ENCODE peak calls at places on chromosomes 1 and 21, in eight cellular contexts. H, C, J, L, U, G, P and X are unnamed samples. For H3K4me1, the result is how much of the 10 kb centered on the place peaks cover.

GRCh38 chr1:209386156-209386555 is 197.4 kb upstream of the CAMK1G start:
- DNase-seq in H (no peak), C (no peak), J (no peak), L (no peak), U (no peak), G (no peak), P (no peak), X (no peak)

GRCh38 chr1:61120998-61121397 is 38.6 kb downstream of the NFIA start:
- DNase-seq in H (no peak), C (no peak), J (no peak), L (no peak), U (no peak), G (no peak), P (no peak), X (no peak)

GRCh38 chr1:33640114-33640660 is 167.7 kb downstream of the ZSCAN20 start:
- DNase-seq in H (no peak), C (no peak), J (no peak), L (no peak), U (no peak), G (no peak), P (no peak), X (no peak)

GRCh38 chr1:26279598-26280332 is at the start of gene SH3BGRL3:
- DNase-seq in H (peak), C (peak), J (peak), L (peak), U (peak), G (peak), P (peak), X (peak)

GRCh38 chr21:35477622-35478021 is 428.5 kb upstream of the RUNX1 start:
- DNase-seq in H (no peak), C (no peak), J (no peak), L (no peak), U (no peak), G (no peak), P (no peak), X (no peak)

GRCh38 chr1:25066253-25066652 is 136.2 kb upstream of the RUNX3 start:
- DNase-seq in H (no peak), C (no peak), J (no peak), L (no peak), U (no peak), G (peak), P (no peak), X (no peak)

GRCh38 chr21:39014751-39015150 is 168.5 kb downstream of the PSMG1 start:
- DNase-seq in H (no peak), C (no peak), J (no peak), L (no peak), U (no peak), G (no peak), P (no peak), X (no peak)

GRCh38 chr1:183783342-183783741 is 21.6 kb upstream of the RGL1 start:
- DNase-seq in H (no peak), C (no peak), J (no peak), L (no peak), U (no peak), G (no peak), P (no peak), X (no peak)

GRCh38 chr1:94694234-94694915 is 125.8 kb upstream of the SLC44A3 start:
- DNase-seq in H (no peak), C (no peak), J (no peak), L (no peak), U (no peak), G (no peak), P (no peak), X (no peak)

GRCh38 chr21:42403611-42404231 is at the start of gene UBASH3A:
- DNase-seq in H (no peak), C (no peak), J (no peak), L (peak), U (no peak), G (no peak), P (no peak), X (no peak)

GRCh38 chr1:201184734-201185453 is 5.7 kb upstream of the IGFN1 start:
- DNase-seq in H (no peak), C (peak), J (peak), L (no peak), U (no peak), G (no peak), P (peak), X (peak)

GRCh38 chr1:246784621-246785535 is 60.7 kb downstream of the SCCPDH start:
- DNase-seq in H (no peak), C (no peak), J (no peak), L (no peak), U (no peak), G (no peak), P (no peak), X (no peak)

GRCh38 chr1:36199934-36200741 is 24.1 kb upstream of the THRAP3 start:
- DNase-seq in H (peak), C (no peak), J (no peak), L (no peak), U (no peak), G (no peak), P (peak), X (no peak)

GRCh38 chr1:14466006-14466405 is 132.5 kb upstream of the KAZN start:
- DNase-seq in H (no peak), C (no peak), J (no peak), L (no peak), U (no peak), G (no peak), P (no peak), X (no peak)

GRCh38 chr21:35095859-35096291 is 46.8 kb upstream of the RUNX1 start:
- DNase-seq in H (no peak), C (no peak), J (no peak), L (no peak), U (no peak), G (no peak), P (no peak), X (no peak)

GRCh38 chr1:180926164-180926981 is 13.7 kb downstream of the KIAA1614 start:
- DNase-seq in H (peak), C (peak), J (peak), L (no peak), U (peak), G (no peak), P (no peak), X (no peak)

GRCh38 chr21:46000731-46001641 is 19.4 kb downstream of the COL6A1 start:
- DNase-seq in H (peak), C (peak), J (no peak), L (peak), U (peak), G (peak), P (peak), X (peak)

GRCh38 chr1:209885403-209886218 is 52.4 kb upstream of the SYT14 start:
- DNase-seq in H (no peak), C (no peak), J (no peak), L (no peak), U (no peak), G (no peak), P (no peak), X (no peak)

GRCh38 chr1:186442651-186443114 is 18.2 kb downstream of the PDC start:
- DNase-seq in H (no peak), C (no peak), J (no peak), L (no peak), U (no peak), G (no peak), P (no peak), X (no peak)

GRCh38 chr1:177082855-177083741 is 81.4 kb downstream of the ASTN1 start:
- DNase-seq in H (no peak), C (no peak), J (no peak), L (no peak), U (no peak), G (no peak), P (no peak), X (no peak)

GRCh38 chr1:199054706-199055105 is 415.9 kb downstream of the PTPRC start:
- DNase-seq in H (no peak), C (no peak), J (no peak), L (no peak), U (no peak), G (no peak), P (no peak), X (no peak)

GRCh38 chr1:159891275-159892157 is 8.4 kb downstream of the CFAP45 start:
- DNase-seq in H (peak), C (peak), J (peak), L (peak), U (peak), G (peak), P (peak), X (peak)

GRCh38 chr1:156749429-156750118 is 1.9 kb downstream of the HDGF start:
- DNase-seq in H (no peak), C (no peak), J (no peak), L (no peak), U (no peak), G (no peak), P (no peak), X (peak)

GRCh38 chr21:41283211-41283818 is 33.3 kb upstream of the FAM3B start:
- DNase-seq in H (no peak), C (peak), J (peak), L (peak), U (no peak), G (no peak), P (peak), X (no peak)

GRCh38 chr1:210407207-210407886 is 78.6 kb downstream of the HHAT start:
- DNase-seq in H (peak), C (peak), J (peak), L (peak), U (peak), G (no peak), P (peak), X (peak)

GRCh38 chr1:115142616-115143015 is 53.3 kb upstream of the TSPAN2 start:
- DNase-seq in H (peak), C (no peak), J (no peak), L (no peak), U (peak), G (no peak), P (no peak), X (no peak)

GRCh38 chr1:62946516-62946915 is 162.6 kb downstream of the ATG4C start:
- DNase-seq in H (no peak), C (no peak), J (no peak), L (no peak), U (no peak), G (no peak), P (no peak), X (no peak)

GRCh38 chr1:35929730-35930592 is 944 bp upstream of the AGO3 start:
- DNase-seq in H (peak), C (peak), J (peak), L (peak), U (peak), G (peak), P (peak), X (peak)

GRCh38 chr1:2306151-2306978 is 78.2 kb downstream of the SKI start:
- DNase-seq in H (no peak), C (no peak), J (no peak), L (no peak), U (no peak), G (no peak), P (no peak), X (no peak)

GRCh38 chr1:151199860-151200581 is 1.7 kb downstream of the PIP5K1A start:
- DNase-seq in H (no peak), C (no peak), J (no peak), L (peak), U (no peak), G (no peak), P (no peak), X (no peak)

GRCh38 chr1:58248067-58248466 is 298.5 kb downstream of the OMA1 start:
- DNase-seq in H (no peak), C (no peak), J (no peak), L (no peak), U (no peak), G (no peak), P (no peak), X (no peak)

GRCh38 chr1:165169028-165169427 is 187.5 kb downstream of the LMX1A start:
- DNase-seq in H (no peak), C (no peak), J (no peak), L (no peak), U (no peak), G (no peak), P (no peak), X (no peak)

GRCh38 chr21:37118187-37118826 is 45.3 kb downstream of the TTC3 start:
- DNase-seq in H (no peak), C (no peak), J (no peak), L (no peak), U (no peak), G (no peak), P (no peak), X (no peak)

GRCh38 chr21:37117204-37117603 is 44.1 kb downstream of the TTC3 start:
- DNase-seq in H (no peak), C (no peak), J (no peak), L (no peak), U (no peak), G (no peak), P (no peak), X (no peak)

GRCh38 chr21:37119421-37120218 is 46.6 kb downstream of the TTC3 start:
- DNase-seq in H (no peak), C (no peak), J (peak), L (no peak), U (no peak), G (no peak), P (no peak), X (no peak)
- TF ChIP-seq CTCF in H (no peak), C (no peak), J (peak), L (no peak), U (no peak), G (no peak), P (no peak), X (no peak)

GRCh38 chr1:69479734-69480133 is 88.0 kb upstream of the LRRC7 start:
- DNase-seq in H (no peak), C (no peak), J (no peak), L (no peak), U (no peak), G (no peak), P (no peak), X (no peak)

GRCh38 chr1:69475021-69475420 is 92.7 kb upstream of the LRRC7 start:
- DNase-seq in H (no peak), C (no peak), J (no peak), L (no peak), U (no peak), G (no peak), P (no peak), X (no peak)
- H3K4me1 ChIP-seq in H (under half), C (under half), J (under half), L (under half), U (under half), G (under half), P (under half), X (under half)

GRCh38 chr1:167454929-167455785 is 63.2 kb downstream of the CD247 start:
- DNase-seq in H (peak), C (peak), J (peak), L (peak), U (peak), G (peak), P (peak), X (peak)
- H3K27ac ChIP-seq in H (peak), C (peak), J (no peak), L (peak), U (peak), G (peak), P (peak), X (peak)

GRCh38 chr1:16082283-16083038 is 9.0 kb upstream of the FAM131C start:
- DNase-seq in H (peak), C (peak), J (peak), L (peak), U (peak), G (peak), P (peak), X (peak)
- TF ChIP-seq CTCF in H (peak), C (peak), J (peak), L (peak), U (peak), G (peak), P (peak), X (peak)

GRCh38 chr1:5976231-5976630 is 16.0 kb downstream of the NPHP4 start:
- DNase-seq in H (no peak), C (no peak), J (no peak), L (no peak), U (no peak), G (no peak), P (no peak), X (no peak)

GRCh38 chr1:5976726-5977493 is 15.3 kb downstream of the NPHP4 start:
- DNase-seq in H (no peak), C (no peak), J (no peak), L (no peak), U (no peak), G (no peak), P (no peak), X (no peak)

GRCh38 chr1:5974631-5975030 is 17.6 kb downstream of the NPHP4 start:
- DNase-seq in H (no peak), C (no peak), J (no peak), L (no peak), U (no peak), G (no peak), P (no peak), X (no peak)

GRCh38 chr1:5973771-5974170 is 18.5 kb downstream of the NPHP4 start:
- DNase-seq in H (no peak), C (no peak), J (peak), L (no peak), U (no peak), G (no peak), P (no peak), X (no peak)

GRCh38 chr1:5975133-5975880 is 16.9 kb downstream of the NPHP4 start:
- DNase-seq in H (peak), C (no peak), J (peak), L (peak), U (no peak), G (no peak), P (peak), X (peak)
- H3K4me1 ChIP-seq in H (under half), C (under half), J (under half), L (under half), U (under half), G (under half), P (under half), X (under half)

GRCh38 chr1:108882837-108883236 is 6.1 kb downstream of the GPSM2 start:
- DNase-seq in H (no peak), C (no peak), J (no peak), L (no peak), U (no peak), G (no peak), P (no peak), X (no peak)

GRCh38 chr1:108877858-108878257 is 1.1 kb downstream of the GPSM2 start:
- DNase-seq in H (no peak), C (no peak), J (peak), L (no peak), U (no peak), G (no peak), P (no peak), X (no peak)

GRCh38 chr1:108878678-108879077 is 1.9 kb downstream of the GPSM2 start:
- DNase-seq in H (no peak), C (no peak), J (no peak), L (no peak), U (no peak), G (no peak), P (no peak), X (no peak)

GRCh38 chr1:108881369-108881768 is 4.6 kb downstream of the GPSM2 start:
- DNase-seq in H (no peak), C (no peak), J (no peak), L (no peak), U (no peak), G (no peak), P (no peak), X (no peak)

GRCh38 chr1:108880850-108881249 is 4.1 kb downstream of the GPSM2 start:
- DNase-seq in H (no peak), C (no peak), J (no peak), L (no peak), U (no peak), G (no peak), P (no peak), X (no peak)
- H3K27ac ChIP-seq in H (no peak), C (no peak), J (no peak), L (no peak), U (no peak), G (no peak), P (no peak), X (no peak)

GRCh38 chr1:51926171-51926812 is 47.8 kb upstream of the NRDC start:
- DNase-seq in H (no peak), C (no peak), J (peak), L (no peak), U (no peak), G (no peak), P (no peak), X (no peak)
- TF ChIP-seq CTCF in H (no peak), C (peak), J (peak), L (no peak), U (no peak), G (no peak), P (no peak), X (no peak)

GRCh38 chr1:31593770-31594632 is 17.7 kb downstream of the TINAGL1 start:
- DNase-seq in H (peak), C (peak), J (peak), L (peak), U (peak), G (peak), P (peak), X (peak)
- H3K4me1 ChIP-seq in H (under half), C (under half), J (under half), L (under half), U (under half), G (under half), P (under half), X (under half)

DNA sequence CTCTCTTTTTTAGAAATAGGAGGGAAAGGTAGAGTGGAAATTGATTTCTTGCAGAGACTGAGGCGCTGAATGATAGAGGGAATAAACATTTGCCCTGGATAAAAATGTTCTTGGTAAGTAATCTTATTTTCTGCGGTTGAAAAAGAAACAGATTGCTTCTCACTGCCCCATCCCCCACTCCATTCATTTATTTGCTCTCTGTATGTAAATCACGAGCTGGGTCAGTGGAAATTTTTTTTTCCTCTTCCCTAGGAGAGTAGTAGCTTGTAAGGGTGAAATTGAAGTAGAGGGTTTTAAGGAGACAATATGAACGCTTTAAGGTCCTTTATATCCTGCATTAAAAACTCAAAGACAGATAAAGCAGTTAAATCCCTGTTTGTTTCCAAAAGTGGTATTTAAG is 1.4 kb upstream of the BRINP3 start:
- DNase-seq in H (no peak), C (no peak), J (peak), L (no peak), U (no peak), G (no peak), P (no peak), X (no peak)
- H3K27ac ChIP-seq in H (no peak), C (no peak), J (no peak), L (no peak), U (no peak), G (no peak), P (no peak), X (no peak)

DNA sequence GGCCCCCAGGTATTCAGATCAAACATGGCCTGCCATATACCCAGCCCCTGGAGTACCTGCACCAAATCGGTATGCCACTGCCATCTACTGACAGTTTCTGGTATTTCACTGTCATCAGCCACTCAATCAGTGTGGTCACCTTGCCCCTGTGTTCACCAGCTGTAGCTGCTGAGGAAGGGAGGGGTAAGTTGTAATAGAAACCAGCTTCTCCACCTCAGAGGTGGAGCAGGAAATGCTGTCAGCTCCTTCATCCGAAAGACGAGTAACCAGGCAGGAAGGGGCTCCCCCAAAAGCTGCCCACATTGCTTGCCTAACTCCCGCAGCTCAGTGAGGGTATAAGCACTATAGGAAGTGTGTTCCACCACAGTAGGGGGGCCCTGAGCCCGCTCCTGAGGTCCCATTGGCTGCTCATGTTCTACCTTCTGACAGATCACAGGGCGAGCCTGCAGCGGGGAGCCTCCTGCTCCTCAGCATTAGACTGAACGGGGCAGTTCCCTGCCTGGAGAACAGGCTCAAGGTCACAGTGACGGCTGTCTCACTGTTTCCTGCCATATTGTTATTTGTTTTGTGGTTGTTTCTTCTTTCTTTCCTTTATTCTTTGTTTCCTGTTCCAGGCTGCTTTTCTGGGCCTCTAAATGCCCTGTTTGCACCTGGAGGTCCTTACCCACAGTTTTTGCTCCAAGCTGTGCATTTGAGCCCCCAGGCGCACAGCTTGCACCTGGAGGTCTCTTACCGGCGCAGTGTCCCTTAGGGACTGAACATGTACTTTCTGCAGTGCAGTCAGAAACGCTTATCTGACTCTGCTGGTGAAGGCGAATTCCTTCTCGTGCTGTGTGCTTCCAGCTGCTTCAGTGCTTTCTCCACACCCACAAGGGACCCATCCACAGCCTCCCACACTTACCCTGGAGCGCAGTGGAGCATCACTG is 1638.3 kb downstream of the MRPL39 start:
- DNase-seq in H (no peak), C (no peak), J (peak), L (peak), U (no peak), G (no peak), P (peak), X (no peak)
- TF ChIP-seq CTCF in H (peak), C (peak), J (peak), L (peak), U (peak), G (peak), P (peak), X (peak)